ENCODE peak calls at places on chromosomes 6 and 20, in four cellular contexts. I, Q, B and U are unnamed samples.

GRCh38 chr20:39877792-39878191 is 811.2 kb downstream of the MAFB start:
- DNase-seq in Q (no peak), I (no peak), B (no peak), U (no peak)

GRCh38 chr20:63383556-63383955 is 22.4 kb upstream of the CHRNA4 start:
- DNase-seq in Q (no peak), I (no peak), B (no peak), U (no peak)

GRCh38 chr6:2454180-2454579 is 208.8 kb upstream of the GMDS start:
- DNase-seq in I (no peak), Q (no peak), B (no peak), U (no peak)

GRCh38 chr20:5714261-5715041 is 35.8 kb upstream of the SHLD1 start:
- DNase-seq in Q (peak), I (no peak), B (peak), U (no peak)

GRCh38 chr20:57066126-57066900 is 200.1 kb downstream of the BMP7 start:
- DNase-seq in Q (no peak), B (no peak), I (no peak), U (no peak)

GRCh38 chr6:34484899-34485298 is 19.0 kb downstream of the PACSIN1 start:
- DNase-seq in I (no peak), B (peak), Q (peak), U (no peak)

GRCh38 chr6:106124437-106125423 is 38.6 kb downstream of the PRDM1 start:
- DNase-seq in B (no peak), Q (no peak), I (no peak), U (no peak)

GRCh38 chr20:40607927-40608326 is 81.1 kb downstream of the MAFB start:
- DNase-seq in B (no peak), Q (no peak), I (no peak), U (no peak)

GRCh38 chr6:11111769-11112437 is 378 bp upstream of the ERVFRD-1 start:
- DNase-seq in Q (no peak), B (no peak), I (no peak), U (no peak)

GRCh38 chr6:89317067-89317466 is 2.0 kb upstream of the GABRR2 start:
- DNase-seq in Q (no peak), I (no peak), B (no peak), U (no peak)

GRCh38 chr6:128507337-128508310 is 12.8 kb downstream of the PTPRK start:
- DNase-seq in Q (no peak), I (no peak), B (no peak), U (no peak)

GRCh38 chr20:21559305-21559704 is 45.4 kb upstream of the NKX2-2 start:
- DNase-seq in Q (no peak), I (no peak), B (no peak), U (no peak)

GRCh38 chr20:47318027-47318595 is 38.4 kb downstream of the ZMYND8 start:
- DNase-seq in B (no peak), I (peak), Q (no peak), U (no peak)

GRCh38 chr20:44142416-44142815 is 44.6 kb downstream of the JPH2 start:
- DNase-seq in Q (no peak), I (no peak), B (no peak), U (no peak)

GRCh38 chr20:44660506-44660905 is 9.0 kb upstream of the ADA start:
- DNase-seq in I (no peak), B (no peak), Q (no peak), U (no peak)

GRCh38 chr6:137933696-137934095 is 66.6 kb downstream of the TNFAIP3 start:
- DNase-seq in I (no peak), B (no peak), Q (no peak), U (no peak)

GRCh38 chr6:35776364-35777215 is at the start of gene CLPSL2:
- DNase-seq in Q (peak), I (no peak), B (peak), U (no peak)

GRCh38 chr6:93751969-93752368 is 332.6 kb upstream of the EPHA7 start:
- DNase-seq in Q (no peak), B (no peak), I (no peak), U (no peak)

GRCh38 chr6:143176090-143177021 is 115.7 kb downstream of the AIG1 start:
- DNase-seq in B (no peak), I (no peak), Q (no peak), U (no peak)

GRCh38 chr6:35694462-35694861 is 5.7 kb upstream of the FKBP5 start:
- DNase-seq in Q (no peak), B (no peak), I (no peak), U (peak)

GRCh38 chr6:37473364-37474095 is 26.2 kb downstream of the CCDC167 start:
- DNase-seq in Q (no peak), B (no peak), I (no peak), U (no peak)